ENCODE peak calls at places on chromosomes 6 and 20, in ten cellular contexts. S, M, O, J, Z, L, G, X, T and I are unnamed samples.

GRCh38 chr6:36357872-36358234 is 21.2 kb upstream of the BNIP5 start:
- DNase-seq in S (no peak), M (no peak), O (no peak), J (no peak), Z (no peak), L (no peak), G (no peak), X (no peak), T (no peak), I (no peak)

GRCh38 chr6:33197431-33198048 is 2.9 kb downstream of the RXRB start:
- DNase-seq in S (peak; percentile 35), M (no peak), O (peak; percentile 81), J (no peak), Z (peak; percentile 51), L (no peak), G (no peak), X (no peak), T (peak; percentile 44), I (peak; percentile 40)

GRCh38 chr6:166333172-166333995 is 9.0 kb downstream of the SFT2D1 start:
- DNase-seq in S (no peak), M (no peak), O (no peak), J (no peak), Z (no peak), L (peak; percentile 25), G (no peak), X (no peak), T (no peak), I (no peak)

GRCh38 chr6:157982297-157982579 is 575 bp downstream of the SYNJ2 start:
- DNase-seq in S (peak; percentile 38), M (no peak), O (peak; percentile 78), J (peak; percentile 47), Z (no peak), L (peak; percentile 46), G (no peak), X (peak; percentile 10), T (peak; percentile 72), I (no peak)

GRCh38 chr6:140441256-140441655 is 1066.8 kb upstream of the CITED2 start:
- DNase-seq in S (peak; percentile 73), M (no peak), O (peak; percentile 56), J (peak; percentile 37), Z (peak; percentile 77), L (peak; percentile 52), G (no peak), X (no peak), T (peak; percentile 49), I (peak; percentile 66)

GRCh38 chr20:31835977-31836852 is 9.2 kb downstream of the FOXS1 start:
- DNase-seq in S (peak; percentile 87), M (peak; percentile 9), O (peak; percentile 59), J (no peak), Z (peak; percentile 86), L (no peak), G (peak; percentile 87), X (no peak), T (no peak), I (no peak)

GRCh38 chr20:61706562-61706961 is 359.1 kb downstream of the TAF4 start:
- DNase-seq in S (no peak), M (no peak), O (no peak), J (no peak), Z (no peak), L (no peak), G (no peak), X (no peak), T (no peak), I (no peak)

GRCh38 chr6:14192186-14192788 is 74.7 kb downstream of the CD83 start:
- DNase-seq in S (no peak), M (no peak), O (no peak), J (no peak), Z (no peak), L (no peak), G (no peak), X (no peak), T (no peak), I (no peak)

GRCh38 chr6:14787677-14788076 is 458.2 kb upstream of the JARID2 start:
- DNase-seq in S (no peak), M (no peak), O (no peak), J (no peak), Z (no peak), L (no peak), G (no peak), X (no peak), T (no peak), I (no peak)

DNA sequence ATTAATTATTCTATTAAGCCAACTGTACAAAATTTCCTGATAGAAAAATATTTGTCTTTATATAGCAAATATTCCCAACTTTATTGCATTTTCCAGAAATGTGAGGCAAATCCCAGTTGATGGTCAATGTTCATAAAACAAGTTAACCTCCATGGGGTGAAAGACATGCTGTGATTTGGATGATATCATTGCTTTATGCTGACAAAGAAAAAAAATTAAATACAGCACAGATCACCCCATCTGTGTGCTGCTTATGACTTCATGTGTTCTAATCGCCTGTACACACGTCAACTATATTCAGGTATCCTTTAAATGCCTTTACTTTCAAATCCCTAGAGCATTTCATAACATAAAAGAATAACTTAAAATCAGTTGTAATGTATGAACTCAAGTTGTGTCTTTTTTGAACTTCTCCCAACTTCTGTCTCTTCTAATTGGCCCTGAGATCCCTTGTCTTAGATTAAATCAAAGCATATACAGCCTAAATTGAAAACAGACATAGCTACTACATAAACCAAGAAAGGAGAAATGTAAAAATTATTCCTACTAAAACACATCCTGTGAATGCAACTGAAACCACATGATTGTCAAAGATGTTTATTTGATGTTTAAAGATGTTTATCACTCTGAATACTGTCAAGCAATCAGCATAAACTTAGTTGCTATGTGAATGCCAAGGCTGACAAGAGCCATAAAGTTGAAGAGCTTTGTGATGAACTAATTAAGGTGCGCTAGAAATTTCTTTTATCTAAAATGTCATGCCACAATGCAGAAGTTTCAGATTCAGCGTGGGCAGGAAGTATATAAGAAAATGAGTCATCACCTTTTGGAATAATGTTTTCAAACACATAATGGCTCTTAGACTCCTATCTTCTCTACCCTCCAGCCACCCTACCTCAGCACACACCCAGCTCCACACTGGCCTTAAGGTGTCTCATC is 68.7 kb downstream of the FILIP1 start:
- DNase-seq in S (no peak), M (no peak), O (no peak), J (no peak), Z (no peak), L (no peak), G (no peak), X (no peak), T (no peak), I (no peak)
- TF ChIP-seq CTCF in S (no peak), M (no peak), O (no peak), J (no peak), Z (no peak), L (no peak), G (no peak), X (no peak), T (no peak), I (no peak)

GRCh38 chr6:52089758-52090348 is 2.4 kb upstream of the PKHD1 start:
- DNase-seq in S (no peak), M (no peak), O (no peak), J (no peak), Z (no peak), L (no peak), G (no peak), X (no peak), T (no peak), I (no peak)

DNA sequence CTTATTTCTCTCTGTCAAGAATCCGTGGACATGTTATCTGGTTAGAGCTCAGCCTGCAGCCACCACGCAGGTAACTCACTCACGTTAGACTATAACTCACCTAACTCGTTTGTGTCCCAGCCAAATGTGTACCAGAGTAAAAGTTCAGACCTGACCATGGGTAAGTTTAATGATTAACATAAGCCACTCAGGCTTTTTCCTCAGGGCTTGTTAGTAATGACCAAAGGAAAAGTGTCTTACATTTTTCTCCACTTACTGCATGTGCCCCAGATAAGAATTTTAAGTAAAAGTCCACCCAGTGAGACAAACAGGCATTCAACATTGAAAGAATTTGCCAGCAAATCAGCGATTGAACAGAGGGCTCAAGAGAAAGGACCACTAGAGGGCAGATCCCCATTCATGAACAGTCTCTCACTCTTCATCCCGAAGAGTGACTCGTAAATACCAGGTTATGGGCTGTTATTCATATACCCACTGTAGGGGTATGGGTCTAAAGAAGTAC is at the start of gene PKHD1:
- DNase-seq in S (no peak), M (no peak), O (peak; percentile 55), J (no peak), Z (no peak), L (no peak), G (no peak), X (no peak), T (no peak), I (no peak)
- TF ChIP-seq CTCF in S (peak; percentile 16), M (no peak), O (peak; percentile 40), J (peak; percentile 46), Z (peak; percentile 66), L (peak; percentile 40), G (peak; percentile 13), X (peak; percentile 25), T (peak; percentile 21), I (peak; percentile 40)

GRCh38 chr6:131167773-131168172 is 32.5 kb downstream of the AKAP7 start:
- DNase-seq in S (no peak), M (no peak), O (no peak), J (no peak), Z (no peak), L (no peak), G (no peak), X (no peak), T (no peak), I (no peak)
- TF ChIP-seq CTCF in S (peak; percentile 26), M (no peak), O (no peak), J (no peak), Z (peak; percentile 49), L (no peak), G (no peak), X (no peak), T (no peak), I (no peak)

GRCh38 chr6:89371849-89372505 is 19.5 kb upstream of the UBE2J1 start:
- DNase-seq in S (peak; percentile 74), M (peak; percentile 72), O (peak; percentile 83), J (peak; percentile 84), Z (peak; percentile 37), L (peak; percentile 85), G (peak; percentile 16), X (peak; percentile 72), T (peak; percentile 90), I (peak; percentile 83)

GRCh38 chr6:89375902-89376301 is 23.4 kb upstream of the UBE2J1 start:
- DNase-seq in S (no peak), M (no peak), O (no peak), J (no peak), Z (no peak), L (no peak), G (no peak), X (no peak), T (no peak), I (no peak)

GRCh38 chr6:89378628-89379027 is 26.1 kb upstream of the UBE2J1 start:
- DNase-seq in S (no peak), M (no peak), O (no peak), J (no peak), Z (no peak), L (no peak), G (no peak), X (no peak), T (no peak), I (no peak)

GRCh38 chr6:89372506-89372901 is 20.0 kb upstream of the UBE2J1 start:
- DNase-seq in S (no peak), M (no peak), O (no peak), J (no peak), Z (no peak), L (no peak), G (no peak), X (no peak), T (no peak), I (no peak)

DNA sequence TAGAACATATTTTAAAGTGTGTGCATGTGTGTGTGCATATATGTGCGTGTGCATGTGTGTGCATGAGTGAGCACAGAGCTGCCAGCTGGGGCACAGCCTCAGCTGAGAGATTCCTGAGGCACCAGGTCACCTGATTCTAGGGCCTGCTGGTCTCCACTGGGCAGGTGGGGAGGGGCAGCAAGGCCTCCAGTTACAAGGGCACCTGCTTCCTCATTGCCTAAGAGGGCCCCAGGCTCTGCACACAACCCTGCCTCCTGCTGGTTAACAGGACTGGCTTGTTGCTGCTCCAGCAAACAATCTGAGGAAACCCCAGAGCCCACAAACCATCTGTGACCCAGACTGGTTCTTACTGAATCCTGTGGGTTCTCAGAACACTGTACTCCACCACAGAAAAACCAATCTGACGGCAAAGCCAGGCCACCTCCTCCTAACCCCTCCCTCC is 22.9 kb upstream of the UBE2J1 start:
- DNase-seq in S (peak; percentile 35), M (peak; percentile 57), O (peak; percentile 91), J (peak; percentile 76), Z (no peak), L (peak; percentile 61), G (no peak), X (peak; percentile 44), T (peak; percentile 87), I (peak; percentile 35)
- TF ChIP-seq CTCF in S (no peak), M (peak; percentile 39), O (peak; percentile 27), J (no peak), Z (peak; percentile 23), L (peak; percentile 25), G (no peak), X (peak; percentile 24), T (no peak), I (no peak)